ENCODE peak calls at places on chromosome 6, in seven cellular contexts. N is HT-29; J is iris pigment epithelial cell; Z is T-helper 17 cell; Q is GF-D8; Y is activated CD8-positive, alpha-beta memory T cell treated with anti-CD3 and anti-CD28 coated beads, Interleukin-2, amount 10 ng/mL, durations not matched to agents 7 days and 5 days; R is SHP77. L is an unnamed sample.

GRCh38 chr6:36314221-36315014 is 22.3 kb downstream of the BNIP5 start:
- DNase-seq in N (peak; percentile 75), Y (no peak), Q (no peak), Z (no peak), J (peak; percentile 62), R (no peak), L (no peak)

GRCh38 chr6:137290601-137291261 is 71.5 kb upstream of the IFNGR1 start:
- DNase-seq in N (no peak), J (no peak), Q (no peak), Y (no peak), R (no peak), Z (no peak), L (no peak)

GRCh38 chr6:149249370-149250357 is 67.8 kb upstream of the TAB2 start:
- DNase-seq in R (no peak), Q (no peak), Y (no peak), J (no peak), N (no peak), Z (no peak), L (no peak)

GRCh38 chr6:3421763-3422456 is 34.9 kb downstream of the SLC22A23 start:
- DNase-seq in R (no peak), N (no peak), Z (no peak), Q (no peak), Y (no peak), J (peak; percentile 78), L (no peak)

GRCh38 chr6:129312865-129313264 is 397.1 kb downstream of the ARHGAP18 start:
- DNase-seq in Z (no peak), Y (no peak), J (peak; percentile 70), N (peak; percentile 76), R (no peak), Q (no peak), L (no peak)

GRCh38 chr6:17417817-17418216 is 24.4 kb downstream of the CAP2 start:
- DNase-seq in Z (no peak), Q (no peak), N (no peak), J (peak; percentile 71), Y (no peak), R (no peak), L (no peak)

GRCh38 chr6:47197672-47198640 is 111.7 kb downstream of the TNFRSF21 start:
- DNase-seq in N (peak; percentile 36), Y (no peak), R (no peak), Q (no peak), Z (no peak), J (no peak), L (no peak)

GRCh38 chr6:135180458-135181332 is at the start of gene MYB:
- DNase-seq in Y (peak; percentile 90), J (peak; percentile 45), N (peak; percentile 82), Z (peak; percentile 53), R (peak; percentile 77), Q (peak; percentile 84), L (peak; percentile 85)

GRCh38 chr6:41887355-41887754 is 7.8 kb downstream of the USP49 start:
- DNase-seq in N (no peak), Y (no peak), Z (no peak), R (no peak), J (no peak), Q (no peak), L (no peak)

GRCh38 chr6:108736832-108737231 is 111.4 kb upstream of the ARMC2 start:
- DNase-seq in J (peak; percentile 92), R (no peak), Q (no peak), Y (no peak), N (peak; percentile 52), Z (no peak), L (no peak)

GRCh38 chr6:164690241-164690640 is 619.2 kb downstream of the C6orf118 start:
- DNase-seq in Y (no peak), Q (no peak), N (no peak), R (no peak), J (no peak), Z (no peak), L (no peak)

GRCh38 chr6:21731411-21732031 is 138.0 kb downstream of the SOX4 start:
- DNase-seq in Q (no peak), N (no peak), Z (no peak), Y (no peak), R (no peak), J (peak; percentile 59), L (no peak)

GRCh38 chr6:150403458-150404245 is 34.8 kb downstream of the IYD start:
- DNase-seq in N (peak; percentile 66), Q (no peak), Y (no peak), R (no peak), Z (no peak), J (peak; percentile 92), L (no peak)

GRCh38 chr6:48973486-48973885 is 489.6 kb downstream of the MMUT start:
- DNase-seq in J (peak; percentile 49), Z (no peak), Y (no peak), Q (no peak), R (no peak), N (no peak), L (no peak)

GRCh38 chr6:42845327-42845694 is 34.1 kb upstream of the RPL7L1 start:
- DNase-seq in Y (no peak), Q (no peak), Z (no peak), J (no peak), N (no peak), R (no peak), L (no peak)

GRCh38 chr6:5205877-5206840 is 54.6 kb downstream of the LYRM4 start:
- DNase-seq in J (peak; percentile 89), Y (no peak), Q (peak; percentile 85), Z (no peak), R (peak; percentile 0), N (no peak), L (no peak)

GRCh38 chr6:26514984-26515383 is 14.9 kb downstream of the BTN1A1 start:
- DNase-seq in Q (no peak), Y (no peak), J (peak; percentile 67), R (no peak), Z (no peak), N (no peak), L (no peak)

GRCh38 chr6:35573495-35574110 is 60.9 kb upstream of the TULP1 start:
- DNase-seq in J (no peak), Y (no peak), R (no peak), N (no peak), Z (no peak), Q (no peak), L (no peak)

GRCh38 chr6:154457881-154458284 is 52.6 kb downstream of the CNKSR3 start:
- DNase-seq in R (peak; percentile 86), J (no peak), Y (no peak), N (no peak), Z (no peak), Q (no peak), L (no peak)

GRCh38 chr6:158593670-158594069 is 33.8 kb downstream of the TMEM181 start:
- DNase-seq in R (no peak), N (no peak), J (no peak), Y (no peak), Q (no peak), Z (no peak), L (no peak)

GRCh38 chr6:16199792-16200191 is 38.6 kb upstream of the GMPR start:
- DNase-seq in J (no peak), Q (no peak), R (no peak), Z (no peak), Y (no peak), N (no peak), L (no peak)

GRCh38 chr6:157253699-157254098 is 69.6 kb downstream of the TMEM242 start:
- DNase-seq in Y (no peak), J (no peak), Z (no peak), N (no peak), Q (no peak), R (no peak), L (no peak)

GRCh38 chr6:125631165-125631564 is 118.3 kb upstream of the HEY2 start:
- DNase-seq in Z (no peak), Y (no peak), N (no peak), J (no peak), Q (no peak), R (no peak), L (no peak)

GRCh38 chr6:96089173-96089572 is 73.4 kb downstream of the FUT9 start:
- DNase-seq in Y (no peak), N (peak; percentile 45), R (no peak), Z (no peak), Q (no peak), J (no peak), L (no peak)

GRCh38 chr6:47146426-47147174 is 104.5 kb upstream of the ADGRF1 start:
- DNase-seq in J (no peak), Q (no peak), Z (no peak), N (no peak), R (no peak), Y (no peak), L (no peak)

GRCh38 chr6:97841763-97842162 is 558.7 kb upstream of the MMS22L start:
- DNase-seq in R (no peak), Q (no peak), N (no peak), Z (no peak), J (peak; percentile 9), Y (no peak), L (no peak)

GRCh38 chr6:135922170-135922569 is 70.7 kb downstream of the PDE7B start:
- DNase-seq in Z (no peak), Q (no peak), N (no peak), Y (no peak), J (peak; percentile 95), R (no peak), L (no peak)

GRCh38 chr6:44856495-44856878 is 469.0 kb downstream of the CDC5L start:
- DNase-seq in Z (no peak), Q (no peak), N (no peak), R (no peak), Y (no peak), J (peak; percentile 61), L (no peak)

GRCh38 chr6:157162756-157163433 is 160.4 kb downstream of the TMEM242 start:
- DNase-seq in Z (no peak), J (no peak), R (no peak), Q (no peak), N (no peak), Y (no peak), L (no peak)

GRCh38 chr6:122956376-122956775 is 39.7 kb upstream of the CLVS2 start:
- DNase-seq in R (no peak), J (no peak), Q (no peak), Y (no peak), N (no peak), Z (no peak), L (no peak)

GRCh38 chr6:94468830-94469229 is 1049.5 kb upstream of the EPHA7 start:
- DNase-seq in J (no peak), N (no peak), R (no peak), Q (no peak), Z (no peak), Y (no peak), L (no peak)

GRCh38 chr6:36373368-36374009 is 14.0 kb downstream of the ETV7 start:
- DNase-seq in Z (no peak), Y (no peak), R (no peak), J (peak; percentile 31), Q (no peak), N (no peak), L (no peak)

GRCh38 chr6:40907198-40907701 is 131.8 kb downstream of the UNC5CL start:
- DNase-seq in Y (no peak), N (peak; percentile 12), R (peak; percentile 70), Q (no peak), Z (no peak), J (peak; percentile 3), L (no peak)

GRCh38 chr6:5499644-5500306 is 238.5 kb downstream of the FARS2 start:
- DNase-seq in R (no peak), J (peak; percentile 46), Q (no peak), Z (no peak), Y (no peak), N (no peak), L (no peak)

GRCh38 chr6:45592991-45593390 is 215.3 kb upstream of the SUPT3H start:
- DNase-seq in J (no peak), R (no peak), Z (no peak), Y (no peak), N (no peak), Q (no peak), L (peak; percentile 19)